ENCODE peak calls at places on chromosome 9, in nine cellular contexts. Z, O, C, P, W, G, D, I and U are unnamed samples.

GRCh38 chr9:111969622-111970021 is 73.0 kb downstream of the UGCG start:
- DNase-seq in Z (no peak), O (no peak), C (no peak), P (no peak), W (no peak), G (no peak), D (no peak), I (no peak), U (no peak)

GRCh38 chr9:119283118-119283794 is 86.0 kb downstream of the BRINP1 start:
- DNase-seq in Z (no peak), O (no peak), C (no peak), P (no peak), W (no peak), G (peak; percentile 8), D (no peak), I (no peak), U (no peak)

GRCh38 chr9:131096490-131097258 is at the start of gene AIF1L:
- DNase-seq in Z (peak; percentile 73), O (no peak), C (no peak), P (no peak), W (no peak), G (peak; percentile 69), D (peak; percentile 46), I (no peak), U (no peak)

GRCh38 chr9:89323257-89323841 is 5.0 kb downstream of the SECISBP2 start:
- DNase-seq in Z (no peak), O (no peak), C (no peak), P (no peak), W (no peak), G (no peak), D (no peak), I (no peak), U (no peak)

GRCh38 chr9:90851444-90851843 is 49.8 kb downstream of the SYK start:
- DNase-seq in Z (peak; percentile 30), O (no peak), C (no peak), P (no peak), W (no peak), G (no peak), D (no peak), I (no peak), U (no peak)

GRCh38 chr9:131758972-131759647 is 19.2 kb upstream of the RAPGEF1 start:
- DNase-seq in Z (no peak), O (no peak), C (no peak), P (no peak), W (no peak), G (peak; percentile 49), D (no peak), I (no peak), U (no peak)

GRCh38 chr9:114271556-114272510 is 51.1 kb upstream of the ORM1 start:
- DNase-seq in Z (peak; percentile 70), O (no peak), C (no peak), P (peak; percentile 55), W (no peak), G (no peak), D (no peak), I (peak; percentile 14), U (no peak)

GRCh38 chr9:137298983-137299521 is 3.0 kb downstream of the NRARP start:
- DNase-seq in Z (peak; percentile 52), O (no peak), C (no peak), P (no peak), W (no peak), G (no peak), D (no peak), I (no peak), U (no peak)

GRCh38 chr9:126067031-126067734 is 259.4 kb upstream of the MVB12B start:
- DNase-seq in Z (no peak), O (no peak), C (no peak), P (no peak), W (no peak), G (no peak), D (no peak), I (no peak), U (no peak)

GRCh38 chr9:126069400-126069955 is 257.2 kb upstream of the MVB12B start:
- DNase-seq in Z (no peak), O (no peak), C (no peak), P (no peak), W (no peak), G (no peak), D (no peak), I (peak; percentile 34), U (no peak)

GRCh38 chr9:126070071-126070470 is 256.6 kb upstream of the MVB12B start:
- DNase-seq in Z (no peak), O (no peak), C (no peak), P (no peak), W (no peak), G (no peak), D (no peak), I (no peak), U (no peak)

GRCh38 chr9:126068534-126069230 is 257.9 kb upstream of the MVB12B start:
- DNase-seq in Z (no peak), O (no peak), C (no peak), P (no peak), W (no peak), G (no peak), D (no peak), I (no peak), U (no peak)

DNA sequence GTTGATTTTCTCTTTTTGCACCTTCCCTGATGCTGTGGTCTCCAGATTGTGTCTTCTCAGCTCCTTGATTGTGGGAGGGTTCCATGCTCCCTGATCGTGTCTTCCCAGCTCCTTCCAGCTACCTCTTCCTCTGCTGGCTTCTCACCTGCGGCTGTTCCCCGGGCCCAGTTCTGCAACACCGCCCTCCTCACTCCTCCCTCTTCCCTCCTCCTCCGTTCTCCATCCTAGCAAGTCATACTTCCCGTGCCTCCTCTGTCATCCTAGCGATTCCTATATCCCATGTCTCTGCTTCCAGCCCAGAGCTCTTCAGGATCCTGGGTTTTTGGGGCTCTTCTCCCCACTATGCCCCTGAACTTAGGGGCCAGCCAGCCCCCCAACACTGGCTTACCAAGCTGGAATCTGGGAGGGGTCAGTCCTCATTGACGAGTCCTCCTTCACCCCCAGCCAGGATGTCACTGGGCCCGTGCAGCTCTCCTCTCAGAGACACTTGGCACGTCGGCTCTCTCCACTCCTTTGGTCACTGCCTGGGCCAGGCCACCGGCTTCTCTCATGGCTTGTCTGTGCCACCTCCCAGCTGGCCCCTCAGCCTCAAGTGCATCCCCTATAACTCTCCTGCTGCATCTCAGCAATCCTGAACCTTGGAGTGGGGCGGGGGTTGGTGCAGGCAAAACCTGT is 255.4 kb upstream of the MVB12B start:
- DNase-seq in Z (no peak), O (no peak), C (no peak), P (no peak), W (no peak), G (no peak), D (no peak), I (no peak), U (no peak)
- TF ChIP-seq CTCF in Z (no peak), O (no peak), C (no peak), P (no peak), W (no peak), G (no peak), D (no peak), I (no peak), U (no peak)

GRCh38 chr9:135252980-135253304 is 165.5 kb downstream of the OLFM1 start:
- DNase-seq in Z (peak; percentile 32), O (no peak), C (no peak), P (peak; percentile 34), W (no peak), G (no peak), D (peak; percentile 52), I (no peak), U (no peak)

GRCh38 chr9:135255033-135255842 is 167.8 kb downstream of the OLFM1 start:
- DNase-seq in Z (peak; percentile 63), O (no peak), C (no peak), P (peak; percentile 52), W (no peak), G (no peak), D (no peak), I (no peak), U (no peak)

GRCh38 chr9:135254176-135255032 is 166.9 kb downstream of the OLFM1 start:
- DNase-seq in Z (peak; percentile 58), O (no peak), C (no peak), P (peak; percentile 47), W (no peak), G (no peak), D (no peak), I (no peak), U (no peak)

GRCh38 chr9:135251996-135252760 is 164.7 kb downstream of the OLFM1 start:
- DNase-seq in Z (peak; percentile 46), O (no peak), C (no peak), P (peak; percentile 18), W (no peak), G (no peak), D (no peak), I (no peak), U (no peak)

DNA sequence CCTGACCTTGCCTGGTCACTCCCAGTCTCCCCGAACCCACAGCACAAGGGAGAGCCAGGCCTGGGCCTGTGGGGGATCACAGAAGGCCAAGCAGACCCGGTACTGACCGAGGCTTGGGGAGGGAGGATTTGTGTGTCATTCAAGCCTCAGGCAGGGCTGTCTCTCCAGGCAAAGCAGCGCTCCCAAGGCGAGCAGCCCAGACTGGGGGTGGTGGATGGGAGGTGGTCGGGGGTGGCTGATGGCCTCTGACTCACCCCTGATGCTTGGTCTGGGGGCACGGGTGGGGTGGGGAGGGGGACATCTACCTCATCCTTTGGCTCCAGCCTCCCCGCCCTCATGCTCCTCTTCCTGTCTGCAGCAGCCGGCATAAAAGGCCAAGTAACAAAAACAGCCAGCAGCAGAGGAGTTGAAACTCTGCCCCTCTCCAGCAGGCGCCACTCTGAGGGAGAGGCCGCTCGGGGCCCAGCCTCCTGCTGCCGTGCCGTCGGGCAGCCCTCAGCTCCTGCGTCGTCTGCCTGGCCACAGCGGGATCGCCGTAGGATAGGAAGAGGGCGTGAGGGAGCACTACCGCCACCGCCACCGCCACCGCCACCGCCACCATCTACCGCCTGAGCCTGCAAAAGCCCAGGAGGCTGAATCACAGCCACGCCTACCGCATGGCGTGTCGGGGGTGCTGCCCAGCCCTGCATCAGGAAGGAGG is 166.0 kb downstream of the OLFM1 start:
- DNase-seq in Z (peak; percentile 60), O (no peak), C (no peak), P (peak; percentile 37), W (no peak), G (no peak), D (no peak), I (no peak), U (no peak)
- TF ChIP-seq CTCF in Z (no peak), O (no peak), C (no peak), P (no peak), W (no peak), G (no peak), D (no peak), I (no peak), U (no peak)

DNA sequence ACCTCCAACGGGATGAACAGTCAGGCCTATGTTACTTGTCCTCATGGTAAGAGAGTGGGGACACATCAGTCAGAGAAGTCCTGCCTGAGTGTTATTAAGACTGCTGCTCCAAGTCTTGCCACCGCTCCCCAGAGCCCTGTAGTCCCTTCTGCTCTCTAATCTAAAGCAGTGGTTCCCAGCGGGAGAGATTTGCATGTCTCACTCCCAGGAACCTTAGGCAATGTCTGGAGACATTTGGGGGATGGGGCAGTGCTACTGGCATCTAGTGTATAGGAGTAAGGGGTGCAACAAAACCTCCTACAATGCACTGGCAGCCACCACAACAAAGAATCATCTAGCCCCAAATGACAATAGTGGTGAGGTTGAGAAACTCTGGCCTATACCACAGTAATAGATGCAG is 2.6 kb upstream of the SVEP1 start:
- DNase-seq in Z (no peak), O (no peak), C (no peak), P (no peak), W (no peak), G (no peak), D (no peak), I (no peak), U (no peak)
- TF ChIP-seq CTCF in Z (no peak), O (no peak), C (no peak), P (no peak), W (no peak), G (no peak), D (no peak), I (no peak), U (no peak)

GRCh38 chr9:75539558-75539957 is 350.9 kb upstream of the PCSK5 start:
- DNase-seq in Z (no peak), O (no peak), C (no peak), P (no peak), W (no peak), G (no peak), D (no peak), I (no peak), U (no peak)

GRCh38 chr9:75541778-75542177 is 348.7 kb upstream of the PCSK5 start:
- DNase-seq in Z (no peak), O (no peak), C (no peak), P (no peak), W (no peak), G (no peak), D (no peak), I (no peak), U (no peak)

GRCh38 chr9:75548871-75549270 is 341.6 kb upstream of the PCSK5 start:
- DNase-seq in Z (no peak), O (no peak), C (no peak), P (no peak), W (no peak), G (no peak), D (no peak), I (no peak), U (no peak)

GRCh38 chr9:75540185-75540584 is 350.3 kb upstream of the PCSK5 start:
- DNase-seq in Z (no peak), O (no peak), C (no peak), P (no peak), W (no peak), G (no peak), D (no peak), I (no peak), U (no peak)

GRCh38 chr9:75545292-75545691 is 345.2 kb upstream of the PCSK5 start:
- DNase-seq in Z (no peak), O (no peak), C (no peak), P (no peak), W (no peak), G (no peak), D (no peak), I (no peak), U (no peak)
- TF ChIP-seq CTCF in Z (no peak), O (no peak), C (no peak), P (no peak), W (no peak), G (no peak), D (no peak), I (no peak), U (no peak)